ENCODE peak calls at places on chromosomes 3 and 15, in nine cellular contexts. One of them, this sample, is unnamed.

GRCh38 chr3:130829575-130829947 is 64.3 kb upstream of the ATP2C1 start:
- DNase-seq in fibroblast of the aortic adventitia: no peak
- DNase-seq in tibial nerve: no peak
- DNase-seq in NB4: no peak
- DNase-seq in H1: no peak
- DNase-seq in foreskin fibroblast: no peak
- DNase-seq in ovary: no peak
- DNase-seq in kidney: no peak
- DNase-seq in lower leg skin: no peak
- DNase-seq in this sample: no peak

GRCh38 chr3:64238971-64239667 is 13.9 kb upstream of the PRICKLE2 start:
- DNase-seq in fibroblast of the aortic adventitia: peak; percentile 92
- DNase-seq in tibial nerve: peak; percentile 38
- DNase-seq in NB4: no peak
- DNase-seq in H1: peak; percentile 83
- DNase-seq in foreskin fibroblast: peak; percentile 98
- DNase-seq in ovary: peak; percentile 90
- DNase-seq in kidney: peak; percentile 88
- DNase-seq in lower leg skin: no peak
- DNase-seq in this sample: no peak

GRCh38 chr15:73900129-73900712 is 26.0 kb upstream of the LOXL1 start:
- DNase-seq in fibroblast of the aortic adventitia: peak; percentile 65
- DNase-seq in tibial nerve: no peak
- DNase-seq in NB4: no peak
- DNase-seq in H1: no peak
- DNase-seq in foreskin fibroblast: peak; percentile 37
- DNase-seq in ovary: no peak
- DNase-seq in kidney: peak; percentile 38
- DNase-seq in lower leg skin: no peak
- DNase-seq in this sample: no peak

GRCh38 chr3:115825046-115825445 is 201.7 kb downstream of the GAP43 start:
- DNase-seq in fibroblast of the aortic adventitia: peak; percentile 97
- DNase-seq in tibial nerve: no peak
- DNase-seq in NB4: no peak
- DNase-seq in H1: no peak
- DNase-seq in foreskin fibroblast: peak; percentile 30
- DNase-seq in ovary: no peak
- DNase-seq in kidney: no peak
- DNase-seq in lower leg skin: no peak
- DNase-seq in this sample: no peak

GRCh38 chr3:120645083-120645800 is 36.8 kb downstream of the HGD start:
- DNase-seq in fibroblast of the aortic adventitia: no peak
- DNase-seq in tibial nerve: no peak
- DNase-seq in NB4: peak; percentile 43
- DNase-seq in H1: no peak
- DNase-seq in foreskin fibroblast: no peak
- DNase-seq in ovary: no peak
- DNase-seq in kidney: no peak
- DNase-seq in lower leg skin: no peak
- DNase-seq in this sample: no peak

GRCh38 chr3:134754768-134755559 is 40.1 kb upstream of the EPHB1 start:
- DNase-seq in fibroblast of the aortic adventitia: peak; percentile 61
- DNase-seq in tibial nerve: no peak
- DNase-seq in NB4: peak; percentile 44
- DNase-seq in H1: peak; percentile 19
- DNase-seq in foreskin fibroblast: peak; percentile 64
- DNase-seq in ovary: no peak
- DNase-seq in kidney: no peak
- DNase-seq in lower leg skin: peak; percentile 25
- DNase-seq in this sample: no peak

GRCh38 chr15:48371961-48372360 is 40.7 kb downstream of the DUT start:
- DNase-seq in fibroblast of the aortic adventitia: peak; percentile 39
- DNase-seq in tibial nerve: no peak
- DNase-seq in NB4: no peak
- DNase-seq in H1: no peak
- DNase-seq in foreskin fibroblast: no peak
- DNase-seq in ovary: no peak
- DNase-seq in kidney: no peak
- DNase-seq in lower leg skin: no peak
- DNase-seq in this sample: no peak

GRCh38 chr3:86949850-86950249 is 41.1 kb downstream of the VGLL3 start:
- DNase-seq in fibroblast of the aortic adventitia: no peak
- DNase-seq in tibial nerve: no peak
- DNase-seq in NB4: no peak
- DNase-seq in H1: no peak
- DNase-seq in foreskin fibroblast: peak; percentile 48
- DNase-seq in ovary: no peak
- DNase-seq in kidney: no peak
- DNase-seq in lower leg skin: no peak
- DNase-seq in this sample: no peak

GRCh38 chr3:23129817-23130216 is 73.3 kb upstream of the UBE2E2 start:
- DNase-seq in fibroblast of the aortic adventitia: no peak
- DNase-seq in tibial nerve: no peak
- DNase-seq in NB4: no peak
- DNase-seq in H1: no peak
- DNase-seq in foreskin fibroblast: peak; percentile 36
- DNase-seq in ovary: no peak
- DNase-seq in kidney: no peak
- DNase-seq in lower leg skin: no peak
- DNase-seq in this sample: no peak

GRCh38 chr15:54082836-54083492 is 104.7 kb downstream of the UNC13C start:
- DNase-seq in fibroblast of the aortic adventitia: peak; percentile 6
- DNase-seq in tibial nerve: no peak
- DNase-seq in NB4: peak; percentile 30
- DNase-seq in H1: peak; percentile 19
- DNase-seq in foreskin fibroblast: no peak
- DNase-seq in ovary: no peak
- DNase-seq in kidney: peak; percentile 51
- DNase-seq in lower leg skin: no peak
- DNase-seq in this sample: no peak

GRCh38 chr3:194781617-194782016 is 95.9 kb downstream of the FAM43A start:
- DNase-seq in fibroblast of the aortic adventitia: no peak
- DNase-seq in tibial nerve: no peak
- DNase-seq in NB4: no peak
- DNase-seq in H1: no peak
- DNase-seq in foreskin fibroblast: no peak
- DNase-seq in ovary: no peak
- DNase-seq in kidney: no peak
- DNase-seq in lower leg skin: no peak
- DNase-seq in this sample: no peak

GRCh38 chr3:66789584-66790237 is 208.4 kb upstream of the KBTBD8 start:
- DNase-seq in fibroblast of the aortic adventitia: no peak
- DNase-seq in tibial nerve: no peak
- DNase-seq in NB4: no peak
- DNase-seq in H1: no peak
- DNase-seq in foreskin fibroblast: peak; percentile 52
- DNase-seq in ovary: no peak
- DNase-seq in kidney: peak; percentile 73
- DNase-seq in lower leg skin: no peak
- DNase-seq in this sample: no peak

GRCh38 chr15:92724144-92724543 is 68.6 kb upstream of the FAM174B start:
- DNase-seq in fibroblast of the aortic adventitia: no peak
- DNase-seq in tibial nerve: no peak
- DNase-seq in NB4: no peak
- DNase-seq in H1: no peak
- DNase-seq in foreskin fibroblast: no peak
- DNase-seq in ovary: no peak
- DNase-seq in kidney: no peak
- DNase-seq in lower leg skin: no peak
- DNase-seq in this sample: no peak

GRCh38 chr15:70376031-70376928 is 278.6 kb upstream of the TLE3 start:
- DNase-seq in fibroblast of the aortic adventitia: no peak
- DNase-seq in tibial nerve: no peak
- DNase-seq in NB4: no peak
- DNase-seq in H1: no peak
- DNase-seq in foreskin fibroblast: no peak
- DNase-seq in ovary: no peak
- DNase-seq in kidney: no peak
- DNase-seq in lower leg skin: no peak
- DNase-seq in this sample: no peak

GRCh38 chr3:168534761-168535160 is 439.0 kb upstream of the GOLIM4 start:
- DNase-seq in fibroblast of the aortic adventitia: no peak
- DNase-seq in tibial nerve: no peak
- DNase-seq in NB4: no peak
- DNase-seq in H1: no peak
- DNase-seq in foreskin fibroblast: no peak
- DNase-seq in ovary: no peak
- DNase-seq in kidney: no peak
- DNase-seq in lower leg skin: no peak
- DNase-seq in this sample: no peak

GRCh38 chr3:66555214-66555844 is 54.5 kb upstream of the LRIG1 start:
- DNase-seq in fibroblast of the aortic adventitia: peak; percentile 21
- DNase-seq in tibial nerve: no peak
- DNase-seq in NB4: no peak
- DNase-seq in H1: no peak
- DNase-seq in foreskin fibroblast: peak; percentile 25
- DNase-seq in ovary: no peak
- DNase-seq in kidney: no peak
- DNase-seq in lower leg skin: no peak
- DNase-seq in this sample: no peak

GRCh38 chr3:25831578-25831977 is 41.7 kb downstream of the OXSM start:
- DNase-seq in fibroblast of the aortic adventitia: peak; percentile 45
- DNase-seq in tibial nerve: no peak
- DNase-seq in NB4: peak; percentile 75
- DNase-seq in H1: no peak
- DNase-seq in foreskin fibroblast: peak; percentile 68
- DNase-seq in ovary: no peak
- DNase-seq in kidney: no peak
- DNase-seq in lower leg skin: no peak
- DNase-seq in this sample: no peak

GRCh38 chr3:138187296-138188012 is at the start of gene ARMC8:
- DNase-seq in fibroblast of the aortic adventitia: peak; percentile 90
- DNase-seq in tibial nerve: no peak
- DNase-seq in NB4: no peak
- DNase-seq in H1: no peak
- DNase-seq in foreskin fibroblast: no peak
- DNase-seq in ovary: no peak
- DNase-seq in kidney: peak; percentile 83
- DNase-seq in lower leg skin: peak; percentile 29
- DNase-seq in this sample: peak; percentile 23

GRCh38 chr3:141083831-141084624 is 32.9 kb downstream of the SPSB4 start:
- DNase-seq in fibroblast of the aortic adventitia: no peak
- DNase-seq in tibial nerve: no peak
- DNase-seq in NB4: peak; percentile 76
- DNase-seq in H1: no peak
- DNase-seq in foreskin fibroblast: no peak
- DNase-seq in ovary: no peak
- DNase-seq in kidney: peak; percentile 12
- DNase-seq in lower leg skin: no peak
- DNase-seq in this sample: no peak

GRCh38 chr3:94303897-94304296 is 241.0 kb downstream of the NSUN3 start:
- DNase-seq in fibroblast of the aortic adventitia: peak; percentile 43
- DNase-seq in tibial nerve: no peak
- DNase-seq in NB4: no peak
- DNase-seq in H1: no peak
- DNase-seq in foreskin fibroblast: no peak
- DNase-seq in ovary: peak; percentile 15
- DNase-seq in kidney: no peak
- DNase-seq in lower leg skin: no peak
- DNase-seq in this sample: no peak
- TF ChIP-seq CTCF in fibroblast of the aortic adventitia: peak; percentile 24
- TF ChIP-seq CTCF in tibial nerve: peak; percentile 33
- TF ChIP-seq CTCF in NB4: no peak
- TF ChIP-seq CTCF in H1: peak; percentile 7
- TF ChIP-seq CTCF in foreskin fibroblast: no peak
- TF ChIP-seq CTCF in ovary: no peak
- TF ChIP-seq CTCF in kidney: no peak
- TF ChIP-seq CTCF in lower leg skin: no peak
- TF ChIP-seq CTCF in this sample: peak; percentile 10

GRCh38 chr3:13177641-13178040 is 104.4 kb upstream of the IQSEC1 start:
- DNase-seq in fibroblast of the aortic adventitia: no peak
- DNase-seq in tibial nerve: no peak
- DNase-seq in NB4: no peak
- DNase-seq in H1: no peak
- DNase-seq in foreskin fibroblast: no peak
- DNase-seq in ovary: no peak
- DNase-seq in kidney: no peak
- DNase-seq in lower leg skin: no peak
- DNase-seq in this sample: no peak
- TF ChIP-seq CTCF in fibroblast of the aortic adventitia: no peak
- TF ChIP-seq CTCF in tibial nerve: no peak
- TF ChIP-seq CTCF in NB4: no peak
- TF ChIP-seq CTCF in H1: no peak
- TF ChIP-seq CTCF in foreskin fibroblast: no peak
- TF ChIP-seq CTCF in ovary: no peak
- TF ChIP-seq CTCF in kidney: no peak
- TF ChIP-seq CTCF in lower leg skin: no peak
- TF ChIP-seq CTCF in this sample: no peak

GRCh38 chr3:187973977-187974856 is 179.7 kb upstream of the LPP start:
- DNase-seq in fibroblast of the aortic adventitia: no peak
- DNase-seq in tibial nerve: no peak
- DNase-seq in NB4: no peak
- DNase-seq in H1: no peak
- DNase-seq in foreskin fibroblast: no peak
- DNase-seq in ovary: no peak
- DNase-seq in kidney: no peak
- DNase-seq in lower leg skin: no peak
- DNase-seq in this sample: no peak

GRCh38 chr3:187976361-187976900 is 177.5 kb upstream of the LPP start:
- DNase-seq in fibroblast of the aortic adventitia: no peak
- DNase-seq in tibial nerve: no peak
- DNase-seq in NB4: no peak
- DNase-seq in H1: no peak
- DNase-seq in foreskin fibroblast: no peak
- DNase-seq in ovary: no peak
- DNase-seq in kidney: no peak
- DNase-seq in lower leg skin: no peak
- DNase-seq in this sample: no peak

GRCh38 chr3:187975571-187976360 is 178.2 kb upstream of the LPP start:
- DNase-seq in fibroblast of the aortic adventitia: no peak
- DNase-seq in tibial nerve: peak; percentile 79
- DNase-seq in NB4: no peak
- DNase-seq in H1: no peak
- DNase-seq in foreskin fibroblast: peak; percentile 36
- DNase-seq in ovary: no peak
- DNase-seq in kidney: peak; percentile 79
- DNase-seq in lower leg skin: peak; percentile 67
- DNase-seq in this sample: no peak

GRCh38 chr3:187972454-187972853 is 181.5 kb upstream of the LPP start:
- DNase-seq in fibroblast of the aortic adventitia: no peak
- DNase-seq in tibial nerve: no peak
- DNase-seq in NB4: no peak
- DNase-seq in H1: no peak
- DNase-seq in foreskin fibroblast: no peak
- DNase-seq in ovary: no peak
- DNase-seq in kidney: no peak
- DNase-seq in lower leg skin: no peak
- DNase-seq in this sample: no peak

GRCh38 chr3:187974857-187975257 is 179.1 kb upstream of the LPP start:
- DNase-seq in fibroblast of the aortic adventitia: no peak
- DNase-seq in tibial nerve: no peak
- DNase-seq in NB4: no peak
- DNase-seq in H1: no peak
- DNase-seq in foreskin fibroblast: no peak
- DNase-seq in ovary: no peak
- DNase-seq in kidney: no peak
- DNase-seq in lower leg skin: no peak
- DNase-seq in this sample: no peak
- TF ChIP-seq CTCF in fibroblast of the aortic adventitia: peak; percentile 18
- TF ChIP-seq CTCF in tibial nerve: peak; percentile 17
- TF ChIP-seq CTCF in NB4: no peak
- TF ChIP-seq CTCF in H1: no peak
- TF ChIP-seq CTCF in foreskin fibroblast: no peak
- TF ChIP-seq CTCF in ovary: no peak
- TF ChIP-seq CTCF in kidney: no peak
- TF ChIP-seq CTCF in lower leg skin: no peak
- TF ChIP-seq CTCF in this sample: no peak

GRCh38 chr15:65906396-65906795 is 37.1 kb downstream of the RAB11A start:
- DNase-seq in fibroblast of the aortic adventitia: no peak
- DNase-seq in tibial nerve: no peak
- DNase-seq in NB4: no peak
- DNase-seq in H1: no peak
- DNase-seq in foreskin fibroblast: no peak
- DNase-seq in ovary: no peak
- DNase-seq in kidney: no peak
- DNase-seq in lower leg skin: no peak
- DNase-seq in this sample: no peak
- TF ChIP-seq CTCF in fibroblast of the aortic adventitia: no peak
- TF ChIP-seq CTCF in tibial nerve: no peak
- TF ChIP-seq CTCF in NB4: no peak
- TF ChIP-seq CTCF in H1: no peak
- TF ChIP-seq CTCF in foreskin fibroblast: no peak
- TF ChIP-seq CTCF in ovary: no peak
- TF ChIP-seq CTCF in kidney: no peak
- TF ChIP-seq CTCF in lower leg skin: no peak
- TF ChIP-seq CTCF in this sample: no peak